ENCODE peak calls at places on chromosomes 5 and 9, in ten cellular contexts. W is activated CD4-positive, alpha-beta T cell treated with anti-CD3 and anti-CD28 coated beads, Interleukin-2, amount 50 U/mL, for 48 hours; U is C1 segment of cervical spinal cord; D is pancreas; O is WTC11; M is midbrain; P is astrocyte; Y is SJSA1; E is non-pigmented ciliary epithelial cell; X is NCI-H446. G is an unnamed sample.

GRCh38 chr9:129550199-129550839 is 70.6 kb downstream of the C9orf50 start:
- DNase-seq in W (no peak), U (peak; percentile 58), D (peak; percentile 88), O (peak; percentile 56), M (peak; percentile 88), P (peak; percentile 72), Y (peak; percentile 67), E (no peak), X (no peak), G (peak; percentile 56)

GRCh38 chr5:1325870-1326546 is 18.9 kb downstream of the CLPTM1L start:
- DNase-seq in W (no peak), U (no peak), D (no peak), O (no peak), M (no peak), P (no peak), Y (no peak), E (no peak), X (no peak), G (no peak)

GRCh38 chr5:33969572-33970452 is 14.7 kb downstream of the SLC45A2 start:
- DNase-seq in W (no peak), U (no peak), D (no peak), O (peak; percentile 16), M (peak; percentile 5), P (peak; percentile 32), Y (no peak), E (peak; percentile 28), X (peak; percentile 35), G (peak; percentile 34)

GRCh38 chr9:4904322-4905134 is 80.5 kb upstream of the JAK2 start:
- DNase-seq in W (no peak), U (no peak), D (no peak), O (no peak), M (no peak), P (peak; percentile 77), Y (no peak), E (no peak), X (no peak), G (no peak)

GRCh38 chr9:73649552-73649951 is 497.9 kb downstream of the ANXA1 start:
- DNase-seq in W (no peak), U (no peak), D (no peak), O (no peak), M (no peak), P (no peak), Y (no peak), E (no peak), X (no peak), G (no peak)

GRCh38 chr9:131734165-131734610 is 5.7 kb downstream of the RAPGEF1 start:
- DNase-seq in W (peak; percentile 58), U (no peak), D (peak; percentile 73), O (no peak), M (no peak), P (no peak), Y (peak; percentile 51), E (no peak), X (no peak), G (no peak)

GRCh38 chr9:133369419-133369818 is 6.4 kb downstream of the SURF4 start:
- DNase-seq in W (no peak), U (no peak), D (no peak), O (no peak), M (no peak), P (no peak), Y (no peak), E (no peak), X (no peak), G (no peak)

GRCh38 chr9:127225747-127226646 is 38.6 kb upstream of the GARNL3 start:
- DNase-seq in W (no peak), U (peak; percentile 44), D (no peak), O (no peak), M (no peak), P (no peak), Y (no peak), E (no peak), X (no peak), G (peak; percentile 46)

G was measured in pons.